ENCODE peak calls at places on chromosomes 5 and 9, in six cellular contexts. One of them, this sample, is unnamed. For H3K4me1, the result is how much of the 10 kb centered on the place peaks cover.

GRCh38 chr9:130287736-130288135 is 22.2 kb downstream of the HMCN2 start:
- DNase-seq in gastrocnemius medialis: no peak
- DNase-seq in fibroblast of lung: no peak
- DNase-seq in heart left ventricle: no peak
- DNase-seq in hepatocyte: no peak
- DNase-seq in stomach: no peak
- DNase-seq in this sample: no peak

GRCh38 chr5:65854931-65855330 is 71.4 kb upstream of the ERBIN start:
- DNase-seq in gastrocnemius medialis: no peak
- DNase-seq in fibroblast of lung: peak
- DNase-seq in heart left ventricle: no peak
- DNase-seq in hepatocyte: no peak
- DNase-seq in stomach: no peak
- DNase-seq in this sample: no peak

GRCh38 chr9:21580636-21581353 is 98.7 kb upstream of the IFNE start:
- DNase-seq in gastrocnemius medialis: no peak
- DNase-seq in fibroblast of lung: peak
- DNase-seq in heart left ventricle: no peak
- DNase-seq in hepatocyte: peak
- DNase-seq in stomach: peak
- DNase-seq in this sample: no peak

GRCh38 chr9:7259544-7260241 is 501.9 kb downstream of the KDM4C start:
- DNase-seq in gastrocnemius medialis: no peak
- DNase-seq in fibroblast of lung: no peak
- DNase-seq in heart left ventricle: no peak
- DNase-seq in hepatocyte: no peak
- DNase-seq in stomach: no peak
- DNase-seq in this sample: no peak

GRCh38 chr9:33737811-33738606 is 57.4 kb upstream of the PRSS3 start:
- DNase-seq in gastrocnemius medialis: no peak
- DNase-seq in fibroblast of lung: peak
- DNase-seq in heart left ventricle: no peak
- DNase-seq in hepatocyte: peak
- DNase-seq in stomach: peak
- DNase-seq in this sample: peak

GRCh38 chr5:76204713-76205112 is 121.5 kb downstream of the SV2C start:
- DNase-seq in gastrocnemius medialis: no peak
- DNase-seq in fibroblast of lung: no peak
- DNase-seq in heart left ventricle: no peak
- DNase-seq in hepatocyte: peak
- DNase-seq in stomach: peak
- DNase-seq in this sample: peak

GRCh38 chr9:101791938-101792337 is 53.5 kb upstream of the GRIN3A start:
- DNase-seq in gastrocnemius medialis: no peak
- DNase-seq in fibroblast of lung: peak
- DNase-seq in heart left ventricle: no peak
- DNase-seq in hepatocyte: peak
- DNase-seq in stomach: no peak
- DNase-seq in this sample: peak

GRCh38 chr9:5671711-5672353 is 42.9 kb downstream of the RIC1 start:
- DNase-seq in gastrocnemius medialis: no peak
- DNase-seq in fibroblast of lung: no peak
- DNase-seq in heart left ventricle: no peak
- DNase-seq in hepatocyte: peak
- DNase-seq in stomach: no peak
- DNase-seq in this sample: no peak

GRCh38 chr9:134210908-134211810 is 46.8 kb upstream of the RNU6ATAC start:
- DNase-seq in gastrocnemius medialis: peak
- DNase-seq in fibroblast of lung: no peak
- DNase-seq in heart left ventricle: peak
- DNase-seq in hepatocyte: no peak
- DNase-seq in stomach: no peak
- DNase-seq in this sample: no peak

GRCh38 chr5:72441861-72442540 is 65.2 kb downstream of the ZNF366 start:
- DNase-seq in gastrocnemius medialis: no peak
- DNase-seq in fibroblast of lung: peak
- DNase-seq in heart left ventricle: no peak
- DNase-seq in hepatocyte: no peak
- DNase-seq in stomach: no peak
- DNase-seq in this sample: peak

GRCh38 chr9:23563497-23563896 is 262.5 kb downstream of the ELAVL2 start:
- DNase-seq in gastrocnemius medialis: no peak
- DNase-seq in fibroblast of lung: peak
- DNase-seq in heart left ventricle: no peak
- DNase-seq in hepatocyte: no peak
- DNase-seq in stomach: no peak
- DNase-seq in this sample: peak

GRCh38 chr9:133716564-133717112 is 21.5 kb downstream of the SARDH start:
- DNase-seq in gastrocnemius medialis: no peak
- DNase-seq in fibroblast of lung: no peak
- DNase-seq in heart left ventricle: peak
- DNase-seq in hepatocyte: no peak
- DNase-seq in stomach: no peak
- DNase-seq in this sample: no peak

GRCh38 chr5:179230061-179230461 is 115.2 kb downstream of the ADAMTS2 start:
- DNase-seq in gastrocnemius medialis: no peak
- DNase-seq in fibroblast of lung: no peak
- DNase-seq in heart left ventricle: no peak
- DNase-seq in hepatocyte: no peak
- DNase-seq in stomach: no peak
- DNase-seq in this sample: no peak

GRCh38 chr5:139689631-139690384 is 41.7 kb downstream of the CXXC5 start:
- DNase-seq in gastrocnemius medialis: no peak
- DNase-seq in fibroblast of lung: no peak
- DNase-seq in heart left ventricle: no peak
- DNase-seq in hepatocyte: peak
- DNase-seq in stomach: peak
- DNase-seq in this sample: no peak

GRCh38 chr5:139691275-139691629 is 43.1 kb downstream of the CXXC5 start:
- DNase-seq in gastrocnemius medialis: no peak
- DNase-seq in fibroblast of lung: no peak
- DNase-seq in heart left ventricle: no peak
- DNase-seq in hepatocyte: no peak
- DNase-seq in stomach: no peak
- DNase-seq in this sample: no peak

GRCh38 chr5:139688712-139689413 is 40.7 kb downstream of the CXXC5 start:
- DNase-seq in gastrocnemius medialis: no peak
- DNase-seq in fibroblast of lung: no peak
- DNase-seq in heart left ventricle: no peak
- DNase-seq in hepatocyte: no peak
- DNase-seq in stomach: no peak
- DNase-seq in this sample: no peak

GRCh38 chr5:139692148-139692547 is 44.0 kb downstream of the CXXC5 start:
- DNase-seq in gastrocnemius medialis: no peak
- DNase-seq in fibroblast of lung: no peak
- DNase-seq in heart left ventricle: no peak
- DNase-seq in hepatocyte: no peak
- DNase-seq in stomach: no peak
- DNase-seq in this sample: no peak

GRCh38 chr5:139690385-139691274 is 42.5 kb downstream of the CXXC5 start:
- DNase-seq in gastrocnemius medialis: no peak
- DNase-seq in fibroblast of lung: peak
- DNase-seq in heart left ventricle: no peak
- DNase-seq in hepatocyte: peak
- DNase-seq in stomach: no peak
- DNase-seq in this sample: no peak
- H3K27ac ChIP-seq in gastrocnemius medialis: peak
- H3K27ac ChIP-seq in fibroblast of lung: no peak
- H3K27ac ChIP-seq in heart left ventricle: no peak
- H3K27ac ChIP-seq in hepatocyte: peak
- H3K27ac ChIP-seq in stomach: peak
- H3K27ac ChIP-seq in this sample: no peak

DNA sequence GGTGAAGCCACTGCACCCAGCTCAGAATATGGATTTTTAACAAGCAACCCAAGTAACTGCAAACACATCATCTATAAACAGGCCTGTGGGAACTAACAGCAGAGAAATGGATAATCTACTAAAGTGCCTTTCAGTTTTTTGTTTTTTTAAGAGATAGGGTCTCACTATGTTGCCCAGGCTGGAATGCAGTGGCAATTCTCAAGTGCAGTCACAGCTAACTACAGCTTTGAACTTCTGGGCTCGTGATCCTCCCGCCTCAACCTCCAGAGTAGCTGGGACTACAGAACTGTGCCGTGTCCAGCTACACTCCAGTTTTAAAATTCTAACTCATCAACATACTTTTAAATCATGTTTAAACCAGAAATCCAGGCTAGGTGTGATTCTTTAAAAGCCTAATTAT is 11.9 kb downstream of the TUT7 start:
- DNase-seq in gastrocnemius medialis: no peak
- DNase-seq in fibroblast of lung: no peak
- DNase-seq in heart left ventricle: no peak
- DNase-seq in hepatocyte: no peak
- DNase-seq in stomach: no peak
- DNase-seq in this sample: no peak
- H3K4me1 ChIP-seq in gastrocnemius medialis: under half
- H3K4me1 ChIP-seq in fibroblast of lung: under half
- H3K4me1 ChIP-seq in heart left ventricle: under half
- H3K4me1 ChIP-seq in hepatocyte: under half
- H3K4me1 ChIP-seq in stomach: under half
- H3K4me1 ChIP-seq in this sample: under half

DNA sequence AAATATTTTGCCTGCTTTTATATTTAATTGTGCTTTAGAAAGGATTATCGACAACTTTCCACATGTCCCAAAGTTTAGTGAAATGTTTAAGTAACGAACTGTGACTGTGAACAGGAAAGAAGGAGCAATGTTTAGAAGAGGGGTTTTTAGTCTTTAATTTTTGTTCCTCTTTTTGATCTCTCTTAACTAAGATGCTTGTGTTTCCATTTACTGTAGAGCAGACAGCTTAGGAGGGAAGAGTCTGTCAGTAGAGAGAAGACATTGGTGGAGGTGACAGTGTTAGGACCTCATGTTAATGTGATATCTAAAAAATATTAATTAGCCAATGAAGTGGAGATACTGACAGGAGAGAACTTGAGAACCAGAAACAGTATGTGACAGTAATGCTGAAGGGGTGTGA is 92.2 kb downstream of the RASGRF2 start:
- DNase-seq in gastrocnemius medialis: no peak
- DNase-seq in fibroblast of lung: no peak
- DNase-seq in heart left ventricle: no peak
- DNase-seq in hepatocyte: no peak
- DNase-seq in stomach: no peak
- DNase-seq in this sample: no peak
- TF ChIP-seq CTCF in gastrocnemius medialis: no peak
- TF ChIP-seq CTCF in fibroblast of lung: no peak
- TF ChIP-seq CTCF in heart left ventricle: no peak
- TF ChIP-seq CTCF in hepatocyte: no peak
- TF ChIP-seq CTCF in stomach: no peak
- TF ChIP-seq CTCF in this sample: no peak

DNA sequence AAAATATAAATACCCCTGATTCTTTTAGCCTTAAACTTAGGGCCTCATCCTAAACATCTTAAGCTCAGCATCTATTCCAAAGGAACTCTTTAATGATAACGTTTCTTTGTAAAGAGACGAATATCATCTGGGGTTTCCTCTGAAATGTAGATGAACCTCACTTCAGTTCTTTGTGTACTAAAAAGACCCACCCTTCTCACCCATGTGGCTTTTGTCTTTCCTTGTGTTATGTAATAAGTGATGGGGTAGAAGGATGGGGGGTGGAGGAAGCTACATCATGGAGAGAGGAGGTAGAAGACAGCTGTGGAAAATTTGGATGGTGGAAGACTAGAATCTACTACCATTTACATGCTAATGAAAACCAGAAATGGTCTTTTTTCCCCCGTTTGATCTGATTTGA is 111.0 kb downstream of the NDUFS4 start:
- DNase-seq in gastrocnemius medialis: no peak
- DNase-seq in fibroblast of lung: no peak
- DNase-seq in heart left ventricle: no peak
- DNase-seq in hepatocyte: no peak
- DNase-seq in stomach: no peak
- DNase-seq in this sample: no peak
- H3K27ac ChIP-seq in gastrocnemius medialis: no peak
- H3K27ac ChIP-seq in fibroblast of lung: no peak
- H3K27ac ChIP-seq in heart left ventricle: no peak
- H3K27ac ChIP-seq in hepatocyte: no peak
- H3K27ac ChIP-seq in stomach: no peak
- H3K27ac ChIP-seq in this sample: no peak